ENCODE peak calls at places on chromosomes 12 and 14, in six cellular contexts. One of them, this sample, is unnamed.

GRCh38 chr12:96271469-96272199 is 77.5 kb downstream of the ELK3 start:
- DNase-seq in foreskin fibroblast: no peak
- DNase-seq in neural crest cell: no peak
- DNase-seq in A549: no peak
- DNase-seq in GM23338: no peak
- DNase-seq in gastrocnemius medialis: no peak
- DNase-seq in this sample: no peak

GRCh38 chr14:98252819-98253218 is 1019.2 kb downstream of the BCL11B start:
- DNase-seq in gastrocnemius medialis: no peak
- DNase-seq in foreskin fibroblast: no peak
- DNase-seq in neural crest cell: no peak
- DNase-seq in GM23338: no peak
- DNase-seq in A549: no peak
- DNase-seq in this sample: no peak

GRCh38 chr12:124939428-124940142 is 25.1 kb upstream of the UBC start:
- DNase-seq in gastrocnemius medialis: peak; percentile 64
- DNase-seq in foreskin fibroblast: peak; percentile 98
- DNase-seq in GM23338: peak; percentile 95
- DNase-seq in neural crest cell: peak; percentile 90
- DNase-seq in A549: peak; percentile 97
- DNase-seq in this sample: peak; percentile 80

GRCh38 chr12:105120551-105120950 is 13.0 kb downstream of the WASHC4 start:
- DNase-seq in A549: peak; percentile 65
- DNase-seq in GM23338: no peak
- DNase-seq in neural crest cell: no peak
- DNase-seq in gastrocnemius medialis: no peak
- DNase-seq in foreskin fibroblast: no peak
- DNase-seq in this sample: no peak

GRCh38 chr14:101098641-101099040 is 195.1 kb upstream of the RTL1 start:
- DNase-seq in A549: no peak
- DNase-seq in neural crest cell: no peak
- DNase-seq in GM23338: no peak
- DNase-seq in foreskin fibroblast: no peak
- DNase-seq in gastrocnemius medialis: no peak
- DNase-seq in this sample: no peak

GRCh38 chr12:62191747-62192485 is 68.3 kb upstream of the USP15 start:
- DNase-seq in A549: peak; percentile 16
- DNase-seq in gastrocnemius medialis: no peak
- DNase-seq in GM23338: peak; percentile 49
- DNase-seq in neural crest cell: no peak
- DNase-seq in foreskin fibroblast: peak; percentile 61
- DNase-seq in this sample: peak; percentile 22

GRCh38 chr14:31172084-31172483 is 35.5 kb downstream of the HECTD1 start:
- DNase-seq in foreskin fibroblast: peak; percentile 28
- DNase-seq in neural crest cell: no peak
- DNase-seq in GM23338: no peak
- DNase-seq in A549: no peak
- DNase-seq in gastrocnemius medialis: no peak
- DNase-seq in this sample: no peak

GRCh38 chr12:11765817-11766794 is 116.6 kb downstream of the ETV6 start:
- DNase-seq in neural crest cell: no peak
- DNase-seq in foreskin fibroblast: peak; percentile 82
- DNase-seq in A549: no peak
- DNase-seq in GM23338: no peak
- DNase-seq in gastrocnemius medialis: no peak
- DNase-seq in this sample: peak; percentile 48

GRCh38 chr12:47087088-47087688 is 7.4 kb upstream of the AMIGO2 start:
- DNase-seq in gastrocnemius medialis: no peak
- DNase-seq in foreskin fibroblast: peak; percentile 56
- DNase-seq in A549: peak; percentile 31
- DNase-seq in neural crest cell: no peak
- DNase-seq in GM23338: no peak
- DNase-seq in this sample: no peak

GRCh38 chr12:18723752-18724151 is 14.1 kb downstream of the PLCZ1 start:
- DNase-seq in foreskin fibroblast: peak; percentile 83
- DNase-seq in GM23338: no peak
- DNase-seq in gastrocnemius medialis: no peak
- DNase-seq in A549: peak; percentile 55
- DNase-seq in neural crest cell: no peak
- DNase-seq in this sample: no peak

GRCh38 chr14:68952544-68953535 is 26.3 kb downstream of the ACTN1 start:
- DNase-seq in A549: no peak
- DNase-seq in GM23338: no peak
- DNase-seq in neural crest cell: no peak
- DNase-seq in foreskin fibroblast: peak; percentile 90
- DNase-seq in gastrocnemius medialis: no peak
- DNase-seq in this sample: no peak

GRCh38 chr14:69451941-69452340 is 32.6 kb upstream of the PLEKHD1 start:
- DNase-seq in A549: no peak
- DNase-seq in neural crest cell: no peak
- DNase-seq in gastrocnemius medialis: no peak
- DNase-seq in foreskin fibroblast: no peak
- DNase-seq in GM23338: no peak
- DNase-seq in this sample: no peak

GRCh38 chr14:79011920-79012204 is 841.7 kb downstream of the NRXN3 start:
- DNase-seq in foreskin fibroblast: no peak
- DNase-seq in gastrocnemius medialis: no peak
- DNase-seq in A549: no peak
- DNase-seq in GM23338: no peak
- DNase-seq in neural crest cell: no peak
- DNase-seq in this sample: no peak

GRCh38 chr12:101876861-101877815 is at the start of gene DRAM1:
- DNase-seq in foreskin fibroblast: peak; percentile 98
- DNase-seq in neural crest cell: peak; percentile 63
- DNase-seq in gastrocnemius medialis: peak; percentile 80
- DNase-seq in GM23338: peak; percentile 90
- DNase-seq in A549: peak; percentile 92
- DNase-seq in this sample: peak; percentile 77
- TF ChIP-seq CTCF in foreskin fibroblast: no peak
- TF ChIP-seq CTCF in neural crest cell: no peak
- TF ChIP-seq CTCF in gastrocnemius medialis: peak; percentile 12
- TF ChIP-seq CTCF in GM23338: no peak
- TF ChIP-seq CTCF in A549: peak; percentile 20
- TF ChIP-seq CTCF in this sample: no peak

DNA sequence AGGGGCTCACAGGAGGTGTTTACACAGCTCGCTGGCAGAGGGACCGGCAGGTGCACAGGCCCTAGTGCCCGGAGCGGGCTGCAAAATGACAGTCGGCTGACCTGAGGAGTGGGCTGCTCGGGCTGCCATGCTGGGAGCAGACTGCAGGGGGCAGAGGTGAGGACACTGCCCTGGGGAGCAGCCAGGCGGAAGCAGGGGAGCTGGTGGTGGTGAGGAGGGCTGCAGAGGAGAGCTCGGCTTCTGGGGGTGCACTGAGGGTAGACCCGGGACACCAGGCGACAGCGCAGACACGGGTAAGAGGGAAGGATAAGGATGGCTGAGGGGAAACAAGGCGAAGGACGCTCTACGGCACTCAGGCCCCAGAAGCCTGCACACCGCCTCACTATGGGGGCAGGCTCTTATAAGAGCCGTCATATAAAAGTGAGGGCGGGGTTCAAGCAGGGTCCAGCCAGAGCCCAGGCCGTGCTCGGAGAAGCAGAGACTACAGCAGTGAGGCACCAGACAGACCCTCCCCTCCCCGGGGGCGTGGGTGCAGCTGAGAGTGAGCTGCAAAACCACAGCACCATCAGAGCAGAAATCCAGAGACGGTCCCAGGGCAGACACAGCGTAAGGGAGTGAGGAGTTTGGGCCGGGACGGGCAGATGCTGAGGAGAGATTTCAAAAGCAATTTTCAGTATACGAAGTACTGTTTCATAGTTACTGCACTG is 62.5 kb downstream of the CCDC88C start:
- DNase-seq in GM23338: peak; percentile 82
- DNase-seq in foreskin fibroblast: no peak
- DNase-seq in A549: no peak
- DNase-seq in neural crest cell: peak; percentile 40
- DNase-seq in gastrocnemius medialis: no peak
- DNase-seq in this sample: peak; percentile 45
- TF ChIP-seq CTCF in GM23338: peak; percentile 83
- TF ChIP-seq CTCF in foreskin fibroblast: no peak
- TF ChIP-seq CTCF in A549: no peak
- TF ChIP-seq CTCF in neural crest cell: peak; percentile 56
- TF ChIP-seq CTCF in gastrocnemius medialis: peak; percentile 9
- TF ChIP-seq CTCF in this sample: no peak

GRCh38 chr12:2751686-2752085 is 43.1 kb upstream of the FKBP4 start:
- DNase-seq in gastrocnemius medialis: no peak
- DNase-seq in GM23338: peak; percentile 73
- DNase-seq in foreskin fibroblast: no peak
- DNase-seq in neural crest cell: no peak
- DNase-seq in A549: peak; percentile 26
- DNase-seq in this sample: no peak
- TF ChIP-seq CTCF in gastrocnemius medialis: no peak
- TF ChIP-seq CTCF in GM23338: peak; percentile 59
- TF ChIP-seq CTCF in foreskin fibroblast: no peak
- TF ChIP-seq CTCF in neural crest cell: no peak
- TF ChIP-seq CTCF in A549: no peak
- TF ChIP-seq CTCF in this sample: no peak

DNA sequence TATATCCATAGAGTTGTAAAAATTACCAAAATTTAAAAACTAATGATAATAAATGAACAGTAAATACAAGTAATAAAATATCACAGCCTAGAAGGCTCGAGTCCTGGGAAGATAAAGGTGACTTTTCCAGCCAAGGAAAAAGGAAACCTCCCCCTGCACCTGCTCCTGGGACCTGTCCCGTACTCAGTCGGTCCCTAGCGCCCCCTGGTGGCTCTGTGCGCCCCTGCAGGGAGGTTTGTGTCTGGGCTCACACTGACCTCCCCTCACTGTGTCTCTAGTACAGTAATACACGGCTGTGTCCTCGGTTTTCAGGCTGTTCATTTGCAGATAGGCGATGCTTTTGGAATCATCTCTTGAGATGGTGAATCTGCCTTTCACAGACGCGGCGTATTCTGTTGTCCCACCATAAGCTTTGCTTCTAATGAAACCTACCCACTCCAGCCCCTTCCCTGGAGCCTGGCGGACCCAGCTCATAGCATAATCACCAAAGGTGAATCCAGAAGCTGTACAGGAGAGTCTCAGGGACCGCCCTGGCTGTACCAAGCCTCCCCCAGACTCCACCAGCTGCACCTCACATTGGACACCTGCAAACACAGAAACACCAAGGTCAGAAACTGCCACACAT is 1030.4 kb downstream of the TMEM121 start:
- DNase-seq in neural crest cell: no peak
- DNase-seq in gastrocnemius medialis: no peak
- DNase-seq in GM23338: peak; percentile 14
- DNase-seq in foreskin fibroblast: no peak
- DNase-seq in A549: peak; percentile 18
- DNase-seq in this sample: peak; percentile 76
- TF ChIP-seq CTCF in neural crest cell: peak; percentile 25
- TF ChIP-seq CTCF in gastrocnemius medialis: peak; percentile 25
- TF ChIP-seq CTCF in GM23338: peak; percentile 17
- TF ChIP-seq CTCF in foreskin fibroblast: no peak
- TF ChIP-seq CTCF in A549: no peak
- TF ChIP-seq CTCF in this sample: peak; percentile 69

GRCh38 chr14:103521438-103521961 is 1.1 kb downstream of the CKB start:
- DNase-seq in gastrocnemius medialis: no peak
- DNase-seq in A549: no peak
- DNase-seq in neural crest cell: no peak
- DNase-seq in foreskin fibroblast: no peak
- DNase-seq in GM23338: no peak
- DNase-seq in this sample: no peak
- TF ChIP-seq CTCF in gastrocnemius medialis: no peak
- TF ChIP-seq CTCF in A549: no peak
- TF ChIP-seq CTCF in neural crest cell: no peak
- TF ChIP-seq CTCF in foreskin fibroblast: no peak
- TF ChIP-seq CTCF in GM23338: no peak
- TF ChIP-seq CTCF in this sample: no peak

GRCh38 chr14:106842687-106843086 is 1316.3 kb downstream of the TMEM121 start:
- DNase-seq in foreskin fibroblast: no peak
- DNase-seq in A549: peak; percentile 56
- DNase-seq in GM23338: no peak
- DNase-seq in neural crest cell: no peak
- DNase-seq in gastrocnemius medialis: no peak
- DNase-seq in this sample: no peak
- TF ChIP-seq CTCF in foreskin fibroblast: no peak
- TF ChIP-seq CTCF in A549: peak; percentile 47
- TF ChIP-seq CTCF in GM23338: no peak
- TF ChIP-seq CTCF in neural crest cell: no peak
- TF ChIP-seq CTCF in gastrocnemius medialis: no peak
- TF ChIP-seq CTCF in this sample: no peak

DNA sequence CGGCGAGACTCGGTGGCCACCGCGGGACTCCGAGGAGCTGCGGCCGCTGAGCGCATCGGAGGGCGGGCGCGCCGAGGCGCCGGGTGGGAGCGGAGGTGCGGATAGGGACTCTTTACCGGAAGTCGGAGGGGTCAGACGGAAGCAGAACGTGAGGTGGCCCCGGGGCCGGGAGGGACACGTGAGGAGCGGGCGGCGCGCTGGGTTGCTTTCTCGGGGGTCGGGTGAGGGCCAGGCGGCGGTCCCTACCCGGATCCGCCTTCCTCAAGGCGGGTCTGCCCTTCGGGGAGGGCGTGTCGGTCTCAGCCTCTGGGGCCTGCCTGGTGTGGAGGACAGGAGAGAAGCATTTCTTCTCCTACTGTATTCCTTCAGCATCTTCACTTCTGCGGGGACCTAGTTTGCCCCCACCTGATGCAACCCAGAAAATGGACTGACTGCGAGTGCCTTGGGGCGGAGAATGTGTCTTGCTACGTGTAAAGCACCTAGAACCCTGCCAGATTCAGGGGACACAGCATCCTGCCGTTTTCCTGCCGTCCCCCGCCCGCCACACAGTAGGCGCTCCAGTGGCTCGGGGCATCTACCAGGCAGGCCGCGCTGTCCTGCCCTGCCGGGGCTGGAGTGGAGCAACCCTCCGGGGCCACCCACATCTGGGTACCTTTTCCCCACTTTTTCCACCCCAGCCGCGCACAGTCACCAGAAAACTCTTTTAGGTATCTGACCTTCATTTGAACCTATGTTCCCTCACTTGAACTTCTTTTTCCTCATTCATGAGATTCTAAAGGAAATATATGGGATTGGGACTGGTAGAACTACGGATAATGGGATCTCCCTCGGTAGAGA is 562 bp upstream of the ATXN2 start:
- DNase-seq in A549: peak; percentile 98
- DNase-seq in gastrocnemius medialis: peak; percentile 81
- DNase-seq in neural crest cell: peak; percentile 83
- DNase-seq in GM23338: peak; percentile 97
- DNase-seq in foreskin fibroblast: peak; percentile 98
- DNase-seq in this sample: peak; percentile 93
- TF ChIP-seq CTCF in A549: no peak
- TF ChIP-seq CTCF in gastrocnemius medialis: no peak
- TF ChIP-seq CTCF in neural crest cell: no peak
- TF ChIP-seq CTCF in GM23338: no peak
- TF ChIP-seq CTCF in foreskin fibroblast: no peak
- TF ChIP-seq CTCF in this sample: no peak

DNA sequence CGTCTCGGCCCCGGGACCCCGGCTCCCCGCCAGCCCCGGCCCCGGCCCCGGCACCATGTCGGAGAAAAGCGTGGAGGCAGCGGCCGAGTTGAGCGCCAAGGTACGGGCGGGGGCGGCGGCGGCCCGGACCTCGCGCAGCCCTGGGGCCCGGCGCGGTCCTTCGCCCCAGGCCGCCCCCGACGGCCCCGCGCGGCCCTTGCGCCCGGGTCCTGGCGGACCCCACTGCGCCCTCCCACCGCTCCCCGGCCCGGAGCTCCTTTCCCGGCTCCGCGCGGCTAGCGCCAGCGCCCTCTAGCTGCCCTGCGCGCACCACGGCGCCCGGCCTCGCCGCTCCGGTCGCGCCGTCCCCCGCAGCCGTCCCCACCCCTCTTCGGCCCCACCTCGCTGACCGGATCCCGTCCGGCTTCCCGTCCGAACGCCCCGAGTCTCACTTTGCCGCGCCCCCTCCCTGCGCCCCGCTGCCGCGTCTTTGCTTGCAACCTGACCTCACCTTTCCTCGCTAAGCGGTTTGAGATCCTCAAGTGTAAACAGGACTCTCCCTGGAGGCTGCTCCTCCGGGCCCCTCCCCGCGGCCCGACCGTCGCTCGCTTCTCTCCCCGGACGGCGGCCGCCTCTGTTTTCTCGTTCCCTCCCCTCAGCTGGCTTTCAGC is 613 bp downstream of the PTMS start:
- DNase-seq in gastrocnemius medialis: peak; percentile 59
- DNase-seq in neural crest cell: peak; percentile 66
- DNase-seq in GM23338: peak; percentile 93
- DNase-seq in A549: peak; percentile 68
- DNase-seq in foreskin fibroblast: peak; percentile 95
- DNase-seq in this sample: peak; percentile 67
- TF ChIP-seq CTCF in gastrocnemius medialis: peak; percentile 49
- TF ChIP-seq CTCF in neural crest cell: peak; percentile 78
- TF ChIP-seq CTCF in GM23338: peak; percentile 70
- TF ChIP-seq CTCF in A549: peak; percentile 80
- TF ChIP-seq CTCF in foreskin fibroblast: peak; percentile 17
- TF ChIP-seq CTCF in this sample: no peak